ENCODE peak calls at places on chromosomes 6 and 20, in six cellular contexts. A, K, T, O, R and P are unnamed samples. For H3K36me3, the result is how much of the 10 kb centered on the place peaks cover.

GRCh38 chr20:7146552-7147219 is 379.2 kb downstream of the BMP2 start:
- DNase-seq in A (no peak), K (no peak), T (no peak), O (no peak), R (no peak), P (no peak)

GRCh38 chr6:158293122-158293521 is 19.1 kb upstream of the TULP4 start:
- DNase-seq in A (no peak), K (no peak), T (no peak), O (no peak), R (no peak), P (no peak)

GRCh38 chr6:11202513-11203305 is 29.8 kb downstream of the NEDD9 start:
- DNase-seq in A (no peak), K (peak), T (no peak), O (no peak), R (no peak), P (no peak)

GRCh38 chr6:24664049-24664987 is 2.4 kb downstream of the TDP2 start:
- DNase-seq in A (no peak), K (no peak), T (no peak), O (no peak), R (no peak), P (no peak)

GRCh38 chr6:84805145-84805544 is 40.7 kb upstream of the TBX18 start:
- DNase-seq in A (no peak), K (no peak), T (no peak), O (no peak), R (no peak), P (no peak)

GRCh38 chr6:73722318-73723060 is 26.5 kb downstream of the CD109 start:
- DNase-seq in A (peak), K (peak), T (no peak), O (no peak), R (no peak), P (no peak)

GRCh38 chr6:140623498-140623897 is 1249.0 kb upstream of the CITED2 start:
- DNase-seq in A (peak), K (peak), T (no peak), O (no peak), R (no peak), P (no peak)

GRCh38 chr6:35911871-35912653 is 8.8 kb downstream of the SRPK1 start:
- DNase-seq in A (no peak), K (peak), T (no peak), O (no peak), R (no peak), P (no peak)

GRCh38 chr6:6654599-6655575 is 66.4 kb downstream of the LY86 start:
- DNase-seq in A (no peak), K (no peak), T (peak), O (no peak), R (no peak), P (peak)

GRCh38 chr20:58579069-58579818 is 64.0 kb upstream of the APCDD1L start:
- DNase-seq in A (no peak), K (no peak), T (peak), O (no peak), R (no peak), P (peak)

GRCh38 chr6:69665437-69665836 is 131.4 kb downstream of the LMBRD1 start:
- DNase-seq in A (no peak), K (no peak), T (no peak), O (no peak), R (no peak), P (no peak)

GRCh38 chr20:19885981-19886665 is 128.1 kb downstream of the RIN2 start:
- DNase-seq in A (no peak), K (peak), T (peak), O (peak), R (peak), P (peak)

GRCh38 chr6:136923954-136924291 is 1.8 kb downstream of the SLC35D3 start:
- DNase-seq in A (no peak), K (no peak), T (no peak), O (no peak), R (no peak), P (no peak)

GRCh38 chr6:138404666-138405337 is 779 bp downstream of the HEBP2 start:
- DNase-seq in A (no peak), K (no peak), T (no peak), O (peak), R (no peak), P (peak)

GRCh38 chr6:41370488-41371111 is 35.2 kb downstream of the NCR2 start:
- DNase-seq in A (no peak), K (no peak), T (no peak), O (no peak), R (no peak), P (no peak)

GRCh38 chr20:58852559-58853271 is at the start of gene GNAS:
- DNase-seq in A (no peak), K (peak), T (peak), O (no peak), R (peak), P (no peak)

GRCh38 chr20:63124092-63124781 is 91.7 kb downstream of the YTHDF1 start:
- DNase-seq in A (no peak), K (peak), T (peak), O (no peak), R (no peak), P (no peak)

GRCh38 chr6:132020138-132020551 is 69.0 kb upstream of the CCN2 start:
- DNase-seq in A (no peak), K (peak), T (peak), O (peak), R (peak), P (peak)

GRCh38 chr20:574297-574942 is 30.8 kb upstream of the CSNK2A1 start:
- DNase-seq in A (no peak), K (no peak), T (no peak), O (no peak), R (no peak), P (no peak)

GRCh38 chr6:136728976-136729515 is 63.2 kb downstream of the MAP3K5 start:
- DNase-seq in A (no peak), K (no peak), T (no peak), O (no peak), R (no peak), P (no peak)

GRCh38 chr6:8707956-8708772 is 272.8 kb upstream of the SLC35B3 start:
- DNase-seq in A (peak), K (no peak), T (no peak), O (no peak), R (no peak), P (no peak)

GRCh38 chr6:39530201-39530759 is 194.9 kb downstream of the KIF6 start:
- DNase-seq in A (no peak), K (peak), T (no peak), O (peak), R (no peak), P (no peak)

GRCh38 chr6:111764238-111765182 is 108.7 kb downstream of the FYN start:
- DNase-seq in A (no peak), K (peak), T (no peak), O (no peak), R (peak), P (no peak)

GRCh38 chr6:53059648-53060589 is 5.3 kb upstream of the FBXO9 start:
- DNase-seq in A (no peak), K (no peak), T (no peak), O (no peak), R (no peak), P (no peak)

GRCh38 chr20:47244451-47244850 is 112.0 kb downstream of the ZMYND8 start:
- DNase-seq in A (no peak), K (no peak), T (no peak), O (no peak), R (no peak), P (no peak)

GRCh38 chr6:163806761-163807499 is 392.4 kb downstream of the QKI start:
- DNase-seq in A (no peak), K (peak), T (no peak), O (no peak), R (no peak), P (no peak)

GRCh38 chr20:32031007-32031958 is 20.8 kb upstream of the HCK start:
- DNase-seq in A (peak), K (peak), T (peak), O (peak), R (peak), P (peak)

GRCh38 chr6:111980979-111981378 is 72.9 kb upstream of the CCN6 start:
- DNase-seq in A (no peak), K (no peak), T (no peak), O (no peak), R (peak), P (no peak)

GRCh38 chr6:2124260-2124709 is 121.1 kb downstream of the GMDS start:
- DNase-seq in A (no peak), K (peak), T (no peak), O (no peak), R (no peak), P (peak)

GRCh38 chr20:58822175-58822574 is 28.5 kb downstream of the GNAS-AS1 start:
- DNase-seq in A (no peak), K (no peak), T (no peak), O (no peak), R (peak), P (no peak)

GRCh38 chr6:151461673-151462072 is 9.7 kb upstream of the RMND1 start:
- DNase-seq in A (no peak), K (no peak), T (no peak), O (no peak), R (no peak), P (no peak)
- H3K36me3 ChIP-seq in A (under half), K (under half), T (under half), O (under half), R (under half), P (under half)

GRCh38 chr20:38771621-38772020 is 23.4 kb downstream of the ACTR5 start:
- DNase-seq in A (no peak), K (no peak), T (no peak), O (no peak), R (no peak), P (no peak)
- H3K36me3 ChIP-seq in A (under half), K (under half), T (under half), O (under half), R (under half), P (half or more)

DNA sequence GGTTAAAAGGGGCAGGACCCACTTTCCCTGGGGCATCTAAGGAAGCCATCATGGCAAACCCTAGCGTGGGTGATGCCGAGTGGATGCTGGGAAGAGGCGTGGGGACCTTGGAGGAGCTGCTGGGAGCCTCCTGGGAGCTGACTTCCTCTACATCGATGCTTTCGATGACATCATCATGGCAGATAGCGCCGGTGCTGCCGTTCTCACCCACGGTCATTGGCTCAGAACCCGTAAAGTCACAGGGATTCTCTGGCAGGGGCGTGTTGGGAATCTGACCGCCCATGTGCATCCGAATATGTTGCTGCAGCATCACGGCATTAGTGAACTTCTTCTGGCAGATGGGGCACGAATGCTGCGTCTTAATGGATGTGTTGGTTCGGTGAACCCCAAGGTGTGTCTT is 12.1 kb downstream of the SALL4 start:
- DNase-seq in A (no peak), K (no peak), T (no peak), O (no peak), R (no peak), P (no peak)
- H3K36me3 ChIP-seq in A (under half), K (under half), T (under half), O (under half), R (under half), P (under half)

DNA sequence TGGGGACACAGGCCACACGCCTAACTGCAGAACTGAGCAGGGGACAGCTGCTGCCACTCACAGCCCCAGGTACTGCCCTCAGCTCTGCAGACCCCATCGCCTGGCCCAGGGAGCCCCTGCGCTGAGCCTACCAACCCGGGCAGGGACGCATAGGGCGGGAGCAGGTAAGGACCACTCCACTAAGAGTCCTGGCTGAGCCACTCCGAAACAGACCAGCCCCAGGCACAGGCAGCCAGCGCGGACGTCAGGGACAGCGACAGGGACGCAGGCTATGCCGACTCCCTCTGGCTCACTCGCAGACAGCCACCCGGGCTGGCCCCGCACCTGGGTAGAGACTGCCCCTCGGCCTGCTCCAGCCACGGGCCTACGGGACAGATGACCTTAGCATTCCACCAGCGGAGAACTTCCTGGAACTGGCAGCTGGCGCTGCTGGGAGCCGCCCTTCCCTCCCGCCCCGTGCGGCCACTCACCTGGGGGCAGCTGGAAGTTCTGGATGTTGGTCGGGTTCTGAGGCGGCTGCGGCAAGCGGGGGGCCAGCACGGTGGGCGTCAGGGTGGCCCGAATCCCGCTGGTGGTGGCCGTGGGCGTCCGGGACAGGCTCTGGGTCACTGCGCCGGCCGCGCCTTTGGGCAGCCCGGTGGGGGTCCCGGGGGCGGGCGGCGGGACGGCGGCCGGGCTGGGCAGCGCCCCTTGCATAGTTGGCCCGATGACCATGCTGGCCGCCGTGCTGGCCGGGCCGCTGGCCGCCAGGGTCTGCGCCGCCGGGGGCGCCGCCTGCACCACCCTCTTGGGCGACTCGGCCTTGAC is 1.5 kb downstream of the TAF4 start:
- DNase-seq in A (no peak), K (no peak), T (no peak), O (peak), R (peak), P (no peak)
- H3K36me3 ChIP-seq in A (under half), K (under half), T (under half), O (under half), R (under half), P (under half)